ENCODE peak calls at places on chromosome 1, in four cellular contexts. One of them, this sample, is unnamed.

GRCh38 chr1:111406325-111406768 is 21.2 kb downstream of the OVGP1 start:
- DNase-seq in SK-N-SH: peak; percentile 11
- DNase-seq in MCF 10A: peak; percentile 65
- DNase-seq in activated naive CD4-positive, alpha-beta T cell: no peak
- DNase-seq in this sample: no peak

GRCh38 chr1:204453141-204453772 is 41.3 kb downstream of the PIK3C2B start:
- DNase-seq in SK-N-SH: no peak
- DNase-seq in MCF 10A: no peak
- DNase-seq in activated naive CD4-positive, alpha-beta T cell: peak; percentile 34
- DNase-seq in this sample: no peak

GRCh38 chr1:155062702-155063411 is 683 bp upstream of the EFNA4 start:
- DNase-seq in SK-N-SH: peak; percentile 47
- DNase-seq in MCF 10A: no peak
- DNase-seq in activated naive CD4-positive, alpha-beta T cell: peak; percentile 61
- DNase-seq in this sample: no peak

GRCh38 chr1:234532511-234532922 is 53.5 kb upstream of the TARBP1 start:
- DNase-seq in SK-N-SH: no peak
- DNase-seq in MCF 10A: peak; percentile 78
- DNase-seq in activated naive CD4-positive, alpha-beta T cell: no peak
- DNase-seq in this sample: peak; percentile 90

GRCh38 chr1:172642970-172643369 is 15.9 kb upstream of the FASLG start:
- DNase-seq in SK-N-SH: no peak
- DNase-seq in MCF 10A: peak; percentile 57
- DNase-seq in activated naive CD4-positive, alpha-beta T cell: no peak
- DNase-seq in this sample: no peak

GRCh38 chr1:230632273-230632873 is 9.9 kb upstream of the COG2 start:
- DNase-seq in SK-N-SH: peak; percentile 36
- DNase-seq in MCF 10A: peak; percentile 88
- DNase-seq in activated naive CD4-positive, alpha-beta T cell: no peak
- DNase-seq in this sample: no peak

GRCh38 chr1:41878495-41878894 is 40.2 kb downstream of the HIVEP3 start:
- DNase-seq in SK-N-SH: no peak
- DNase-seq in MCF 10A: no peak
- DNase-seq in activated naive CD4-positive, alpha-beta T cell: no peak
- DNase-seq in this sample: no peak

GRCh38 chr1:240387036-240387435 is 224.9 kb downstream of the GREM2 start:
- DNase-seq in SK-N-SH: no peak
- DNase-seq in MCF 10A: no peak
- DNase-seq in activated naive CD4-positive, alpha-beta T cell: no peak
- DNase-seq in this sample: no peak

GRCh38 chr1:241129207-241129960 is 227.6 kb downstream of the RGS7 start:
- DNase-seq in SK-N-SH: no peak
- DNase-seq in MCF 10A: no peak
- DNase-seq in activated naive CD4-positive, alpha-beta T cell: no peak
- DNase-seq in this sample: no peak

GRCh38 chr1:96721053-96721381 is 567 bp upstream of the PTBP2 start:
- DNase-seq in SK-N-SH: no peak
- DNase-seq in MCF 10A: no peak
- DNase-seq in activated naive CD4-positive, alpha-beta T cell: no peak
- DNase-seq in this sample: no peak

GRCh38 chr1:156546267-156546666 is 26.1 kb downstream of the IQGAP3 start:
- DNase-seq in SK-N-SH: no peak
- DNase-seq in MCF 10A: no peak
- DNase-seq in activated naive CD4-positive, alpha-beta T cell: no peak
- DNase-seq in this sample: no peak

GRCh38 chr1:38059632-38060286 is 13.2 kb upstream of the POU3F1 start:
- DNase-seq in SK-N-SH: no peak
- DNase-seq in MCF 10A: no peak
- DNase-seq in activated naive CD4-positive, alpha-beta T cell: no peak
- DNase-seq in this sample: no peak

GRCh38 chr1:206698011-206698410 is 13.3 kb downstream of the MAPKAPK2 start:
- DNase-seq in SK-N-SH: no peak
- DNase-seq in MCF 10A: no peak
- DNase-seq in activated naive CD4-positive, alpha-beta T cell: no peak
- DNase-seq in this sample: no peak

GRCh38 chr1:77642196-77642595 is 40.3 kb downstream of the ZZZ3 start:
- DNase-seq in SK-N-SH: no peak
- DNase-seq in MCF 10A: no peak
- DNase-seq in activated naive CD4-positive, alpha-beta T cell: no peak
- DNase-seq in this sample: no peak

GRCh38 chr1:41672641-41673313 is 188.3 kb upstream of the EDN2 start:
- DNase-seq in SK-N-SH: no peak
- DNase-seq in MCF 10A: peak; percentile 42
- DNase-seq in activated naive CD4-positive, alpha-beta T cell: no peak
- DNase-seq in this sample: no peak

GRCh38 chr1:172935062-172935592 is 115.6 kb downstream of the TNFSF18 start:
- DNase-seq in SK-N-SH: no peak
- DNase-seq in MCF 10A: no peak
- DNase-seq in activated naive CD4-positive, alpha-beta T cell: no peak
- DNase-seq in this sample: no peak

GRCh38 chr1:16088351-16088911 is 15.0 kb upstream of the FAM131C start:
- DNase-seq in SK-N-SH: no peak
- DNase-seq in MCF 10A: no peak
- DNase-seq in activated naive CD4-positive, alpha-beta T cell: no peak
- DNase-seq in this sample: peak; percentile 70

GRCh38 chr1:66733348-66734017 is 18.8 kb upstream of the DYNLT5 start:
- DNase-seq in SK-N-SH: no peak
- DNase-seq in MCF 10A: peak; percentile 37
- DNase-seq in activated naive CD4-positive, alpha-beta T cell: no peak
- DNase-seq in this sample: no peak

GRCh38 chr1:203544485-203544884 is 50.5 kb downstream of the OPTC start:
- DNase-seq in SK-N-SH: no peak
- DNase-seq in MCF 10A: no peak
- DNase-seq in activated naive CD4-positive, alpha-beta T cell: no peak
- DNase-seq in this sample: no peak